ENCODE peak calls at places on chromosomes 12 and 14, in six cellular contexts. One of them, this sample, is unnamed.

GRCh38 chr14:23612354-23612732 is 23.8 kb upstream of the DHRS2 start:
- DNase-seq in neural progenitor cell: no peak
- DNase-seq in PC-3: no peak
- DNase-seq in GM23338: no peak
- DNase-seq in HCT116: no peak
- DNase-seq in MM.1S: no peak
- DNase-seq in this sample: no peak

GRCh38 chr12:3319723-3320492 is 171.1 kb upstream of the PRMT8 start:
- DNase-seq in neural progenitor cell: no peak
- DNase-seq in PC-3: no peak
- DNase-seq in GM23338: peak
- DNase-seq in HCT116: no peak
- DNase-seq in MM.1S: no peak
- DNase-seq in this sample: no peak

GRCh38 chr14:89312937-89313336 is 104.1 kb downstream of the FOXN3 start:
- DNase-seq in neural progenitor cell: no peak
- DNase-seq in PC-3: no peak
- DNase-seq in GM23338: no peak
- DNase-seq in HCT116: no peak
- DNase-seq in MM.1S: no peak
- DNase-seq in this sample: peak

GRCh38 chr14:52068741-52069616 is at the start of gene NID2:
- DNase-seq in neural progenitor cell: peak
- DNase-seq in PC-3: peak
- DNase-seq in GM23338: peak
- DNase-seq in HCT116: no peak
- DNase-seq in MM.1S: no peak
- DNase-seq in this sample: peak

GRCh38 chr12:81128930-81129554 is 51.2 kb downstream of the ACSS3 start:
- DNase-seq in neural progenitor cell: peak
- DNase-seq in PC-3: peak
- DNase-seq in GM23338: peak
- DNase-seq in HCT116: peak
- DNase-seq in MM.1S: peak
- DNase-seq in this sample: peak

GRCh38 chr14:68955164-68955921 is 23.8 kb downstream of the ACTN1 start:
- DNase-seq in neural progenitor cell: no peak
- DNase-seq in PC-3: no peak
- DNase-seq in GM23338: no peak
- DNase-seq in HCT116: no peak
- DNase-seq in MM.1S: no peak
- DNase-seq in this sample: no peak

GRCh38 chr14:99838555-99839193 is 45.5 kb downstream of the EML1 start:
- DNase-seq in neural progenitor cell: peak
- DNase-seq in PC-3: peak
- DNase-seq in GM23338: peak
- DNase-seq in HCT116: no peak
- DNase-seq in MM.1S: no peak
- DNase-seq in this sample: peak

GRCh38 chr14:60723218-60724079 is 702 bp downstream of the SIX4 start:
- DNase-seq in neural progenitor cell: peak
- DNase-seq in PC-3: peak
- DNase-seq in GM23338: peak
- DNase-seq in HCT116: no peak
- DNase-seq in MM.1S: peak
- DNase-seq in this sample: peak

GRCh38 chr12:47458273-47458672 is 247.6 kb downstream of the RPAP3 start:
- DNase-seq in neural progenitor cell: no peak
- DNase-seq in PC-3: peak
- DNase-seq in GM23338: no peak
- DNase-seq in HCT116: peak
- DNase-seq in MM.1S: no peak
- DNase-seq in this sample: peak

GRCh38 chr12:124459852-124460645 is 107.4 kb downstream of the NCOR2 start:
- DNase-seq in neural progenitor cell: no peak
- DNase-seq in PC-3: no peak
- DNase-seq in GM23338: no peak
- DNase-seq in HCT116: no peak
- DNase-seq in MM.1S: no peak
- DNase-seq in this sample: no peak

GRCh38 chr12:52691076-52691764 is 11.0 kb upstream of the KRT1 start:
- DNase-seq in neural progenitor cell: peak
- DNase-seq in PC-3: no peak
- DNase-seq in GM23338: peak
- DNase-seq in HCT116: no peak
- DNase-seq in MM.1S: peak
- DNase-seq in this sample: peak

GRCh38 chr12:87768884-87769283 is 260.3 kb downstream of the C12orf50 start:
- DNase-seq in neural progenitor cell: no peak
- DNase-seq in PC-3: no peak
- DNase-seq in GM23338: no peak
- DNase-seq in HCT116: no peak
- DNase-seq in MM.1S: no peak
- DNase-seq in this sample: no peak

GRCh38 chr12:89085421-89085820 is 266.9 kb downstream of the DUSP6 start:
- DNase-seq in neural progenitor cell: no peak
- DNase-seq in PC-3: no peak
- DNase-seq in GM23338: peak
- DNase-seq in HCT116: no peak
- DNase-seq in MM.1S: no peak
- DNase-seq in this sample: no peak

GRCh38 chr12:130826151-130826801 is 12.8 kb downstream of the STX2 start:
- DNase-seq in neural progenitor cell: peak
- DNase-seq in PC-3: peak
- DNase-seq in GM23338: peak
- DNase-seq in HCT116: no peak
- DNase-seq in MM.1S: no peak
- DNase-seq in this sample: peak

GRCh38 chr12:583251-583869 is 79.9 kb downstream of the NINJ2 start:
- DNase-seq in neural progenitor cell: peak
- DNase-seq in PC-3: no peak
- DNase-seq in GM23338: no peak
- DNase-seq in HCT116: no peak
- DNase-seq in MM.1S: no peak
- DNase-seq in this sample: peak

GRCh38 chr12:124497658-124498057 is 69.8 kb downstream of the NCOR2 start:
- DNase-seq in neural progenitor cell: no peak
- DNase-seq in PC-3: no peak
- DNase-seq in GM23338: no peak
- DNase-seq in HCT116: no peak
- DNase-seq in MM.1S: no peak
- DNase-seq in this sample: peak

GRCh38 chr14:70640938-70641547 is 673 bp upstream of the TTC9 start:
- DNase-seq in neural progenitor cell: no peak
- DNase-seq in PC-3: peak
- DNase-seq in GM23338: peak
- DNase-seq in HCT116: no peak
- DNase-seq in MM.1S: peak
- DNase-seq in this sample: peak

GRCh38 chr14:57547131-57547530 is 53.5 kb upstream of the CCDC198 start:
- DNase-seq in neural progenitor cell: no peak
- DNase-seq in PC-3: no peak
- DNase-seq in GM23338: no peak
- DNase-seq in HCT116: no peak
- DNase-seq in MM.1S: no peak
- DNase-seq in this sample: no peak

GRCh38 chr14:56195219-56195618 is 77.0 kb downstream of the PELI2 start:
- DNase-seq in neural progenitor cell: peak
- DNase-seq in PC-3: no peak
- DNase-seq in GM23338: peak
- DNase-seq in HCT116: no peak
- DNase-seq in MM.1S: no peak
- DNase-seq in this sample: peak

GRCh38 chr14:56194062-56194461 is 75.9 kb downstream of the PELI2 start:
- DNase-seq in neural progenitor cell: no peak
- DNase-seq in PC-3: no peak
- DNase-seq in GM23338: no peak
- DNase-seq in HCT116: no peak
- DNase-seq in MM.1S: no peak
- DNase-seq in this sample: no peak

GRCh38 chr14:56197150-56197549 is 78.9 kb downstream of the PELI2 start:
- DNase-seq in neural progenitor cell: no peak
- DNase-seq in PC-3: no peak
- DNase-seq in GM23338: no peak
- DNase-seq in HCT116: no peak
- DNase-seq in MM.1S: no peak
- DNase-seq in this sample: no peak

GRCh38 chr14:56196274-56196673 is 78.1 kb downstream of the PELI2 start:
- DNase-seq in neural progenitor cell: no peak
- DNase-seq in PC-3: no peak
- DNase-seq in GM23338: no peak
- DNase-seq in HCT116: no peak
- DNase-seq in MM.1S: peak
- DNase-seq in this sample: no peak

DNA sequence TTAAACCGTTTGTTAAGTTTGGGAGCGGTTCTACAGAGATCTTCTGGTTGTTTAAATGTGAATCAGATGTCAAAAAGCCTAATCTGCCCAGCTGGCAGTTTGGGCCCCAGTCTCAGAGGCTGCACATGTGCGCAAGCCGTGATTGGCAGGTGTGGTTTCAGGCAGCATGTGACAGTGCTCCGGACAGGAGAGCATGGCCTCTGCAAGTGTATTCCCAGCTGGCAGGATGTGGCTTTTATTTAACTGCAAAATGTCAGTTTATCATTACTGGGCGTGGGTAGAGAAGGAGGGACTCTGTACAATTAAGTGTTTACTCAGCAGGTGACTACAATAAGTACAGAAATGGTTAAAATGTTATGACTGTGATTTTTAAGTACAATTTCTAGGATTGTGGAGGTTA is 77.5 kb downstream of the PELI2 start:
- DNase-seq in neural progenitor cell: no peak
- DNase-seq in PC-3: peak
- DNase-seq in GM23338: no peak
- DNase-seq in HCT116: no peak
- DNase-seq in MM.1S: peak
- DNase-seq in this sample: no peak
- TF ChIP-seq EZH2phosphoT487 in neural progenitor cell: no peak
- TF ChIP-seq EZH2phosphoT487 in PC-3: no peak
- TF ChIP-seq EZH2phosphoT487 in GM23338: no peak
- TF ChIP-seq EZH2phosphoT487 in HCT116: no peak
- TF ChIP-seq EZH2phosphoT487 in MM.1S: no peak
- TF ChIP-seq EZH2phosphoT487 in this sample: no peak

DNA sequence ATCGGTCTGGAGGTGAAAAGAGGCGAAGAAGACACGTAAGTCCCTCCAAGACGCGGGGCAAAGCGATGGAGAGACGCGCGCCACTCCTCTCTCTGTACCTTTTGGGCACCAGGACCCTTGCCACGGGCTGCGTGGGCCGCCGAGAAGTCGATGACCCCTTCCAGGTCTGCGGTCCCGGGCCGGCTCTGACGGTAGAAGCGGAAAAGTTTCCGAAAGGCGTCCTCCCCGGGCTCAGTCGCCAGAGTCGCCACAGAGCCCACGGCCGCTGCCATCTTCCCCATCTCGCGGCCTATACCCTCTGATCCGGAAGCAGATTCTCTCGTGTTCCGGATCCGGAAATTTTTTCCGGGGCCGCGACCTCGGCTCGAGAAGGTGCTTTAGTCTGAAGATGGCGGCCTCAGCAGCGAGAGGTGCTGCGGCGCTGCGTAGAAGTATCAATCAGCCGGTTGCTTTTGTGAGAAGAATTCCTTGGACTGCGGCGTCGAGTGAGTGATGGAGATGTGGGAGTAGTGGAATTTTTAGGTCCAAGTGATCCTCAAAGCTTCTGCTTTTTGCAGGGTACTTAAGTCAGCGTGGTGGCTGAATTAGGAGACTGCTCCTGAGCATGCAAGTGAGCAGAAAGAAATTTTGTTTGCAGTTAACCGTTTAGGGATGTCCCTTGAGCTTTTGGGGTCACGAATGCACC is at the start of the genes ALKBH1 and SLIRP:
- DNase-seq in neural progenitor cell: peak
- DNase-seq in PC-3: peak
- DNase-seq in GM23338: peak
- DNase-seq in HCT116: peak
- DNase-seq in MM.1S: peak
- DNase-seq in this sample: peak
- TF ChIP-seq CTCF in neural progenitor cell: no peak
- TF ChIP-seq CTCF in PC-3: no peak
- TF ChIP-seq CTCF in GM23338: no peak
- TF ChIP-seq CTCF in HCT116: no peak
- TF ChIP-seq CTCF in MM.1S: no peak
- TF ChIP-seq CTCF in this sample: no peak

GRCh38 chr12:48972213-48973021 is 882 bp upstream of the WNT10B start:
- DNase-seq in neural progenitor cell: no peak
- DNase-seq in PC-3: no peak
- DNase-seq in GM23338: peak
- DNase-seq in HCT116: no peak
- DNase-seq in MM.1S: no peak
- DNase-seq in this sample: no peak

GRCh38 chr12:48973084-48973483 is 1.5 kb upstream of the WNT10B start:
- DNase-seq in neural progenitor cell: no peak
- DNase-seq in PC-3: no peak
- DNase-seq in GM23338: no peak
- DNase-seq in HCT116: no peak
- DNase-seq in MM.1S: no peak
- DNase-seq in this sample: no peak

GRCh38 chr12:48969847-48970701 is 1.5 kb downstream of the WNT10B start:
- DNase-seq in neural progenitor cell: peak
- DNase-seq in PC-3: no peak
- DNase-seq in GM23338: peak
- DNase-seq in HCT116: no peak
- DNase-seq in MM.1S: no peak
- DNase-seq in this sample: peak

GRCh38 chr12:48969160-48969771 is 2.3 kb downstream of the WNT10B start:
- DNase-seq in neural progenitor cell: no peak
- DNase-seq in PC-3: no peak
- DNase-seq in GM23338: peak
- DNase-seq in HCT116: no peak
- DNase-seq in MM.1S: no peak
- DNase-seq in this sample: no peak

GRCh38 chr12:48970702-48971334 is 717 bp downstream of the WNT10B start:
- DNase-seq in neural progenitor cell: no peak
- DNase-seq in PC-3: no peak
- DNase-seq in GM23338: peak
- DNase-seq in HCT116: no peak
- DNase-seq in MM.1S: no peak
- DNase-seq in this sample: no peak
- TF ChIP-seq EZH2 in neural progenitor cell: no peak
- TF ChIP-seq EZH2 in PC-3: no peak
- TF ChIP-seq EZH2 in GM23338: no peak
- TF ChIP-seq EZH2 in HCT116: no peak
- TF ChIP-seq EZH2 in MM.1S: no peak
- TF ChIP-seq EZH2 in this sample: no peak

DNA sequence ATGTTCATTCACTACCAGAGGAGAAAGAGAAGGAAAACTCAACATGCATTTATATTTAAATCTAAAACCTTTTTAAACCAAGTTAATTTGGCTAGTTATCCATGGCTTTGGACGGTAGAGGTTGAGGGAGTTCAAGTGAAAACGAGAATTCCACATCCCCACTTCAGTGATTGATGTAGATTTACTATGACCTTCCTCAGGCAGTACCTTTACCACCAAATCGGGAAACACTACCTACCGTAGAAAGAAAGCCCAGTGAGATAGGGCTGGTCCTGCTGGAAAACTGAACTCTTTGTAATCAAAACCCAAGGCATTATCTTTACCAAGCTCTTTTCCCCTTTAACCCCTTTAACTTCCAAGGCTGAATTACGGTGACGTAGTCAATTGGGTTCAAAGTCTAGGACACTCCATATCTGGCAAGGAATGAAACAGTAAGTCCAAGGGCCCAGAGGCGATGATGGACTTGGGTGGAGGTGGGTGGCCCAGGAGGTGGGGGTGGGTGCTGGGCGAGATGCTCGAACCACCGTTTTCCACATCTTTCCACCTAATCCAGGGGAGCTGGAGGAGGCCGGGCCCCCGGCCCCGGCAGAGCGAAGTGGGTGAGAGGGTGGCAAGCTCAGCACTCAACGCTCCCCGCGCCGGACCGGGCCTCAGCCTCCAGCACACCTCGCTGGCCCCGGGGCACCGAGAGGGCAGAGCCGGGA is 618 bp downstream of the SEC23A start:
- DNase-seq in neural progenitor cell: no peak
- DNase-seq in PC-3: peak
- DNase-seq in GM23338: peak
- DNase-seq in HCT116: no peak
- DNase-seq in MM.1S: no peak
- DNase-seq in this sample: peak
- TF ChIP-seq EZH2phosphoT487 in neural progenitor cell: no peak
- TF ChIP-seq EZH2phosphoT487 in PC-3: no peak
- TF ChIP-seq EZH2phosphoT487 in GM23338: no peak
- TF ChIP-seq EZH2phosphoT487 in HCT116: no peak
- TF ChIP-seq EZH2phosphoT487 in MM.1S: no peak
- TF ChIP-seq EZH2phosphoT487 in this sample: no peak